ENCODE peak calls at places on chromosome 11, in seven cellular contexts. N is H4; O is NCI-H1930; A is stimulated activated CD8-positive, alpha-beta memory T cell treated with anti-CD3 and anti-CD28 coated beads, Interleukin-12 subunit alpha, Interleukin-12 subunit beta, amount 100 ng/mL, for 4 hours; S is AG08395; G is fibroblast of lung; H is BJ. F is an unnamed sample.

GRCh38 chr11:103978588-103979580 is 57.6 kb upstream of the DDI1 start:
- DNase-seq in A (no peak), G (peak), O (no peak), N (no peak), S (no peak), H (no peak), F (no peak)

GRCh38 chr11:2432171-2432621 is 12.1 kb downstream of the TRPM5 start:
- DNase-seq in A (no peak), N (no peak), G (no peak), O (no peak), S (no peak), H (no peak), F (no peak)

GRCh38 chr11:46555269-46556054 is 38.4 kb downstream of the AMBRA1 start:
- DNase-seq in S (no peak), A (no peak), N (no peak), H (no peak), G (peak), O (peak), F (no peak)

GRCh38 chr11:102268083-102268984 is 49.0 kb upstream of the BIRC3 start:
- DNase-seq in N (peak), A (peak), S (peak), G (peak), O (peak), H (no peak), F (peak)

GRCh38 chr11:63622318-63622717 is 8.1 kb upstream of the PLAAT3 start:
- DNase-seq in A (no peak), H (no peak), O (peak), S (no peak), N (no peak), G (no peak), F (no peak)

GRCh38 chr11:80103149-80103859 is 662.5 kb upstream of the TENM4 start:
- DNase-seq in A (no peak), S (peak), O (no peak), G (peak), N (peak), H (peak), F (no peak)

GRCh38 chr11:12591706-12592105 is 82.5 kb upstream of the TEAD1 start:
- DNase-seq in A (no peak), H (no peak), G (no peak), O (no peak), N (no peak), S (no peak), F (no peak)

GRCh38 chr11:60887531-60887930 is 18.9 kb downstream of the PRPF19 start:
- DNase-seq in G (peak), O (peak), N (peak), H (no peak), S (peak), A (no peak), F (peak)

F was measured in NCI-H2081 treated with DMSO at 0.1 percent for 48 hours.